ENCODE peak calls at places on chromosome 2, in six cellular contexts. One of them, this sample, is unnamed.

GRCh38 chr2:99651930-99652670 is 162.3 kb upstream of the REV1 start:
- DNase-seq in GM03348: peak; percentile 60
- DNase-seq in MCF 10A: peak; percentile 25
- DNase-seq in cardiac muscle cell: peak; percentile 27
- DNase-seq in gastrocnemius medialis: no peak
- DNase-seq in effector memory CD4-positive, alpha-beta T cell: no peak
- DNase-seq in this sample: no peak

GRCh38 chr2:99974275-99974674 is 168.1 kb downstream of the AFF3 start:
- DNase-seq in GM03348: no peak
- DNase-seq in MCF 10A: peak; percentile 40
- DNase-seq in cardiac muscle cell: no peak
- DNase-seq in gastrocnemius medialis: no peak
- DNase-seq in effector memory CD4-positive, alpha-beta T cell: no peak
- DNase-seq in this sample: no peak

GRCh38 chr2:58054264-58054663 is 7.7 kb downstream of the VRK2 start:
- DNase-seq in GM03348: peak; percentile 55
- DNase-seq in MCF 10A: peak; percentile 22
- DNase-seq in cardiac muscle cell: peak; percentile 53
- DNase-seq in gastrocnemius medialis: no peak
- DNase-seq in effector memory CD4-positive, alpha-beta T cell: no peak
- DNase-seq in this sample: no peak

GRCh38 chr2:143762176-143762928 is 633.1 kb downstream of the ARHGAP15 start:
- DNase-seq in GM03348: no peak
- DNase-seq in MCF 10A: no peak
- DNase-seq in cardiac muscle cell: no peak
- DNase-seq in gastrocnemius medialis: no peak
- DNase-seq in effector memory CD4-positive, alpha-beta T cell: no peak
- DNase-seq in this sample: no peak

GRCh38 chr2:190976521-190976920 is 37.5 kb downstream of the STAT1 start:
- DNase-seq in GM03348: no peak
- DNase-seq in MCF 10A: no peak
- DNase-seq in cardiac muscle cell: no peak
- DNase-seq in gastrocnemius medialis: no peak
- DNase-seq in effector memory CD4-positive, alpha-beta T cell: no peak
- DNase-seq in this sample: no peak

GRCh38 chr2:113700186-113700841 is 56.1 kb downstream of the SLC35F5 start:
- DNase-seq in GM03348: no peak
- DNase-seq in MCF 10A: no peak
- DNase-seq in cardiac muscle cell: peak; percentile 51
- DNase-seq in gastrocnemius medialis: no peak
- DNase-seq in effector memory CD4-positive, alpha-beta T cell: peak; percentile 11
- DNase-seq in this sample: no peak

GRCh38 chr2:220707261-220707660 is 864.8 kb downstream of the EPHA4 start:
- DNase-seq in GM03348: no peak
- DNase-seq in MCF 10A: no peak
- DNase-seq in cardiac muscle cell: no peak
- DNase-seq in gastrocnemius medialis: no peak
- DNase-seq in effector memory CD4-positive, alpha-beta T cell: no peak
- DNase-seq in this sample: no peak

GRCh38 chr2:57965219-57965618 is 81.4 kb upstream of the VRK2 start:
- DNase-seq in GM03348: no peak
- DNase-seq in MCF 10A: no peak
- DNase-seq in cardiac muscle cell: no peak
- DNase-seq in gastrocnemius medialis: no peak
- DNase-seq in effector memory CD4-positive, alpha-beta T cell: no peak
- DNase-seq in this sample: no peak